ENCODE peak calls at places on chromosome 11, in nine cellular contexts. W is ovary; O is GM23248; C is WERI-Rb-1; B is sigmoid colon; V is CD8-positive, alpha-beta memory T cell; R is ascending aorta; Q is OCI-LY7; D is upper lobe of right lung. U is an unnamed sample.

GRCh38 chr11:119772581-119772980 is 43.6 kb upstream of the NECTIN1 start:
- DNase-seq in W (no peak), O (no peak), C (no peak), B (no peak), V (no peak), R (no peak), Q (no peak), D (peak; percentile 8), U (no peak)

GRCh38 chr11:3140291-3140603 is 24.9 kb downstream of the OSBPL5 start:
- DNase-seq in W (no peak), O (no peak), C (no peak), B (no peak), V (no peak), R (no peak), Q (no peak), D (no peak), U (no peak)

GRCh38 chr11:19995131-19995530 is 165.1 kb downstream of the DBX1 start:
- DNase-seq in W (no peak), O (peak; percentile 89), C (no peak), B (no peak), V (no peak), R (no peak), Q (no peak), D (no peak), U (no peak)

GRCh38 chr11:32118025-32118974 is 27.4 kb downstream of the RCN1 start:
- DNase-seq in W (no peak), O (peak; percentile 70), C (no peak), B (no peak), V (no peak), R (no peak), Q (no peak), D (no peak), U (no peak)

GRCh38 chr11:75293903-75294302 is 53.3 kb downstream of the TPBGL start:
- DNase-seq in W (no peak), O (no peak), C (no peak), B (no peak), V (no peak), R (no peak), Q (no peak), D (no peak), U (no peak)

GRCh38 chr11:111395081-111395480 is 16.0 kb upstream of the POU2AF1 start:
- DNase-seq in W (no peak), O (no peak), C (no peak), B (no peak), V (no peak), R (no peak), Q (no peak), D (no peak), U (no peak)

GRCh38 chr11:14411818-14412217 is 52.8 kb upstream of the RRAS2 start:
- DNase-seq in W (no peak), O (peak; percentile 96), C (no peak), B (peak; percentile 74), V (no peak), R (no peak), Q (no peak), D (no peak), U (no peak)

GRCh38 chr11:88709567-88709966 is 356.2 kb downstream of the GRM5 start:
- DNase-seq in W (no peak), O (peak; percentile 1), C (no peak), B (no peak), V (no peak), R (no peak), Q (no peak), D (no peak), U (no peak)

GRCh38 chr11:72069787-72070251 is 10.5 kb downstream of the NUMA1 start:
- DNase-seq in W (peak; percentile 67), O (peak; percentile 97), C (peak; percentile 28), B (peak; percentile 89), V (no peak), R (peak; percentile 74), Q (no peak), D (peak; percentile 89), U (no peak)

GRCh38 chr11:16924826-16925494 is 89.3 kb downstream of the PLEKHA7 start:
- DNase-seq in W (peak; percentile 81), O (peak; percentile 40), C (no peak), B (peak; percentile 74), V (no peak), R (no peak), Q (no peak), D (peak; percentile 82), U (no peak)

GRCh38 chr11:17596310-17596669 is 49.2 kb downstream of the OTOG start:
- DNase-seq in W (no peak), O (no peak), C (no peak), B (no peak), V (no peak), R (no peak), Q (no peak), D (no peak), U (no peak)

GRCh38 chr11:76605338-76606074 is 65.0 kb downstream of the LRRC32 start:
- DNase-seq in W (peak; percentile 18), O (no peak), C (no peak), B (no peak), V (no peak), R (no peak), Q (no peak), D (no peak), U (no peak)

GRCh38 chr11:94597896-94598295 is 30.7 kb downstream of the PIWIL4 start:
- DNase-seq in W (peak; percentile 15), O (no peak), C (peak; percentile 54), B (no peak), V (no peak), R (no peak), Q (peak; percentile 22), D (no peak), U (no peak)

GRCh38 chr11:41301023-41301422 is 158.4 kb downstream of the LRRC4C start:
- DNase-seq in W (no peak), O (no peak), C (no peak), B (no peak), V (no peak), R (no peak), Q (no peak), D (no peak), U (no peak)

GRCh38 chr11:17822021-17822781 is 87.6 kb downstream of the KCNC1 start:
- DNase-seq in W (no peak), O (peak; percentile 83), C (no peak), B (no peak), V (no peak), R (no peak), Q (no peak), D (no peak), U (no peak)

GRCh38 chr11:70226967-70227366 is 23.9 kb downstream of the FADD start:
- DNase-seq in W (no peak), O (peak; percentile 38), C (peak; percentile 37), B (no peak), V (no peak), R (no peak), Q (no peak), D (no peak), U (no peak)
- H3K9me3 ChIP-seq in W (no peaks in the 10 kb centered on the region), O (no peaks in the 10 kb centered on the region), C (no peaks in the 10 kb centered on the region), B (no peaks in the 10 kb centered on the region), V (no peaks in the 10 kb centered on the region), R (no peaks in the 10 kb centered on the region), Q (no peaks in the 10 kb centered on the region), D (no peaks in the 10 kb centered on the region), U (no peaks in the 10 kb centered on the region)

DNA sequence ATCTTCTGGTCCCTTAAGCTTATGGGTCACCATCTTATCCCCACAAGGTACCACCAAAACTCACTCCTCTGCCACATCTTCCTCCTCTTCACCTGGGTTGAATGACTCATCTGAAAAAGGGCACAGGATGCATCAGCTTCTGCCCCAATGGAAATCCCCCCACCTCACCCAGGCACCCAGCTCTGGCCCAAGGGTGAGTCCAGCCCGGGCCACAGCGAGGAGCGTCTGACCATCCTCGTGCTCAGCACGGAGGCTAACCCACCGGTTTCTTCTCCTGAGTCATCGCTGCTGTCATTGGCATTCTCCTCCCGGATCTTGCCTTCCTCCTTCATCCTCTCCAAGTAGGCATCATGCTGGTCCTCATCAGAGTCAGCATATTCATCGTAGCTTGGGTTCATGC is 5.3 kb upstream of the TNKS1BP1 start:
- DNase-seq in W (no peak), O (no peak), C (no peak), B (no peak), V (no peak), R (no peak), Q (no peak), D (no peak), U (no peak)
- H3K4me3 ChIP-seq in W (no peak overlapping the region), O (no peak overlapping the region), C (no peak overlapping the region), B (no peak overlapping the region), V (no peak overlapping the region), R (no peak overlapping the region), Q (no peak overlapping the region), D (no peak overlapping the region), U (no peak overlapping the region)

GRCh38 chr11:71062199-71062598 is 190.2 kb downstream of the SHANK2 start:
- DNase-seq in W (no peak), O (no peak), C (peak; percentile 25), B (no peak), V (no peak), R (no peak), Q (no peak), D (no peak), U (no peak)

GRCh38 chr11:71060358-71060757 is 192.0 kb downstream of the SHANK2 start:
- DNase-seq in W (no peak), O (no peak), C (no peak), B (no peak), V (no peak), R (no peak), Q (no peak), D (no peak), U (no peak)

GRCh38 chr11:71055925-71056324 is 196.5 kb downstream of the SHANK2 start:
- DNase-seq in W (no peak), O (no peak), C (no peak), B (no peak), V (no peak), R (no peak), Q (no peak), D (no peak), U (no peak)

GRCh38 chr11:71063129-71063528 is 189.2 kb downstream of the SHANK2 start:
- DNase-seq in W (no peak), O (no peak), C (no peak), B (no peak), V (no peak), R (no peak), Q (no peak), D (no peak), U (no peak)

DNA sequence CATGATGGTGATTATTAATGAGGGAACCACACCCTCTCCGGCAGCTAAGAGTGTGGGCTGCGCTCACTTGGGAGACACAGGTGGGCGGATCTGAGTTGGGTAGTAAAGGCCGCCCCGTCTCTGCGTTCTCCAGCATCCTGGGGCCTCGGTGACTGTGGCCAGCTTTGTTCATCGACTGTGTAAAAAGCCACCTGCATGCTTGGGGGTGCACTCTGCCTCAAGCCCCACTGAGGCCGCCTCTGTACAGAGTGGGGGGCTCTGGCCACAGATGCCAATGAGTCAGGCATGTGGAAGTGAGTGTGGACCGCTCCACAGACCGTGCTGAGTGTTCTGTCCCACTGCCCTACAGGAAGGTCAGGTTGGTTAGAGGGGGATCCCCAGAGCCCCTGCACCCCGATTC is 192.7 kb downstream of the SHANK2 start:
- DNase-seq in W (no peak), O (no peak), C (no peak), B (no peak), V (no peak), R (no peak), Q (no peak), D (no peak), U (no peak)
- H3K9me3 ChIP-seq in W (no peaks in the 10 kb centered on the region), O (no peaks in the 10 kb centered on the region), C (no peaks in the 10 kb centered on the region), B (no peaks in the 10 kb centered on the region), V (no peaks in the 10 kb centered on the region), R (no peaks in the 10 kb centered on the region), Q (no peaks in the 10 kb centered on the region), D (no peaks in the 10 kb centered on the region), U (no peaks in the 10 kb centered on the region)

DNA sequence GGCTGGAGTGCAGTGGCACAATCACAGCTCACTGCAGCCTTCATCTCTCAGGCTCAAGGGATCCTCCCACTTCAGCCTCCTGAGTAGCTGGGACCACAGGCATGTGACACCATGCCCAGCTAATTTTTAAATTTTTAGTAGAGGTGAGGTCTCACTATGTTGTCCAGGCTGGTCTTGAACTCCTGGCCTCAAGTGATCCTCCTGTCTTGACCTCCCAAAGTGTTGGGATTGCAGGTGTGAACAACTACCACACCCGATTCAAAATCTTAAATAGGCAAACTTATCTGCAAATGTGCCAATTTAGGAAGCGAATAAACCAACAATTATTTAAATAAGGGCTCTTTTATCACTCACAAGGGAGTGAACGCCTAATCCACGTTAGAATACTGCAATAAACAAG is 3.2 kb upstream of the WEE1 start:
- DNase-seq in W (no peak), O (no peak), C (no peak), B (no peak), V (no peak), R (no peak), Q (no peak), D (no peak), U (no peak)
- H3K4me3 ChIP-seq in W (no peak overlapping the region), O (no peak overlapping the region), C (no peak overlapping the region), B (no peak overlapping the region), V (no peak overlapping the region), R (no peak overlapping the region), Q (peak overlapping the region; percentile 99), D (no peak overlapping the region), U (no peak overlapping the region)

U was measured in effector memory CD4-positive, alpha-beta T cell.